ENCODE peak calls at places on chromosomes 6 and 20, in four cellular contexts. H, X, U and G are unnamed samples.
A peak's percentile ranks its signal among the peaks of the same experiment; 100 is the strongest.

GRCh38 chr6:47278545-47278944 is 31.2 kb downstream of the TNFRSF21 start:
- DNase-seq in H (no peak), X (no peak), U (peak; percentile 40), G (no peak)

GRCh38 chr6:2376429-2377355 is 131.3 kb upstream of the GMDS start:
- DNase-seq in H (peak; percentile 65), X (no peak), U (no peak), G (no peak)

GRCh38 chr20:63830821-63831593 is at the start of gene ZBTB46:
- DNase-seq in H (no peak), X (no peak), U (no peak), G (peak; percentile 78)

GRCh38 chr20:33415948-33416347 is 14.6 kb upstream of the CDK5RAP1 start:
- DNase-seq in H (no peak), X (no peak), U (peak; percentile 56), G (peak; percentile 40)

GRCh38 chr6:134740473-134741192 is 209.3 kb downstream of the ALDH8A1 start:
- DNase-seq in H (no peak), X (no peak), U (no peak), G (no peak)

GRCh38 chr20:62598761-62599194 is 43.5 kb upstream of the SLCO4A1 start:
- DNase-seq in H (peak; percentile 84), X (no peak), U (no peak), G (peak; percentile 88)

GRCh38 chr6:169997187-169997929 is 245.9 kb downstream of the ERMARD start:
- DNase-seq in H (no peak), X (no peak), U (no peak), G (no peak)

GRCh38 chr20:59598625-59599310 is 5.6 kb upstream of the PHACTR3 start:
- DNase-seq in H (peak; percentile 19), X (peak; percentile 8), U (peak; percentile 55), G (peak; percentile 89)

GRCh38 chr6:6246539-6246938 is 73.9 kb downstream of the F13A1 start:
- DNase-seq in H (no peak), X (peak; percentile 21), U (no peak), G (no peak)
- TF ChIP-seq JUND in H (no peak), X (no peak), U (no peak), G (no peak)

DNA sequence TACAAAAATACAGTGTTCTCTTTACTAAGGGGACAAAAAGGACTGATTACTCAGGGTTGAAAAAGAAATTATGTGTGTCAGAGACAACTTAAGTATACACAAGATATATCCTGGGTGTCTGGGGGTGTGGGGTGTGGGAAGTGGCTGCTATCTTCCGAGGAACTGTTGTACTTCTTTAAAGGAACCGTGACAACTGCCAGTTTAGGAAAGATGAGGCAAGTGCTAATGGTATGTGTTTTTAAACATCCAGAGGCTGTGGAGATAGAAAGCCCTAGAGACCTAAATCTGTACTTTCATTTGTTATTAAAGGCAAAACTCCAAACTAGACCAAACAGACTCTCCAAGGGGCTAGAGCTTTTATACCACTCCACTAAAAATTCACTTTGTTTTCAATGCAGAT is 95.6 kb downstream of the SNAP25 start:
- DNase-seq in H (no peak), X (no peak), U (no peak), G (no peak)
- TF ChIP-seq JUND in H (no peak), X (no peak), U (no peak), G (no peak)

GRCh38 chr6:36595168-36595818 is 1.1 kb downstream of the SRSF3 start:
- DNase-seq in H (no peak), X (no peak), U (peak; percentile 52), G (peak; percentile 59)
- TF ChIP-seq JUND in H (no peak), X (no peak), U (no peak), G (no peak)

GRCh38 chr6:11494786-11495564 is 42.6 kb upstream of the TMEM170B start:
- DNase-seq in H (no peak), X (no peak), U (no peak), G (no peak)
- TF ChIP-seq JUND in H (no peak), X (no peak), U (no peak), G (no peak)

GRCh38 chr6:74969591-74970267 is 236.1 kb downstream of the COL12A1 start:
- DNase-seq in H (no peak), X (no peak), U (no peak), G (no peak)
- TF ChIP-seq JUND in H (no peak), X (no peak), U (no peak), G (peak; percentile 51)

GRCh38 chr6:150294713-150295112 is 74.1 kb upstream of the IYD start:
- DNase-seq in H (no peak), X (no peak), U (no peak), G (no peak)
- TF ChIP-seq JUND in H (no peak), X (no peak), U (no peak), G (no peak)

DNA sequence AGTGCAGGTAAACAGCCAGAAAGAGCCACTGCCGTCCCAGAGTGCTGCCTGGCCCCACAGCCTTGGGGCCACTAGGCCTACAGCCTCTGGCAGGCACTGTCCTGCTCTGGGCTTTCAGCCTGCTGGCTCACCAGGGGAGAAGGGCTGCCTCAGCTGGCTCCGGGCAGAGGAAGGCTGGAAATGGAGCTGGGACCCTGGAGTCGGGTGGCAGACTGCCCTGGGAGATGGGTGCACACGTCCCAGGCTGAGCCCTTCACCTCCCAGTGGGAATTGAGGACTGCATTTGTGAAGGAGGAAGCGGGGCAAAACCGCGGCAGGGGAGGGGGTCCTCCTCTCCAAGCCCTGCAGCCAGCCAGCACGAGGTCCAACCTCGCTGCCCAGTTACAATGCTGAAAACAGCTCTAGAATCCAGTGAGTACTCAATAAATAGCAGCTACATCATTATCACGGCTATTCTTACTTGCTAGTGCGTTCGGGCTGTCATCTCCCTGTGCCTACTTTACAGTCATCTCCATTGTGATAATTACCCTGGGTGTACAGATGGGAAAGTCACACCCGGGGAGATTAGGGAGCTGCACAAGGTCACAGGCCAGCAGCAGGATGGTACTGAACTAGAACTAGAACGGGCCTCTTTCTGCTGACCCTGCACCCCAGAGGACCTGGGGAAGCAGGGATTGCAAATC is 13.1 kb downstream of the ACSS1 start:
- DNase-seq in H (no peak), X (no peak), U (no peak), G (no peak)
- TF ChIP-seq JUND in H (no peak), X (no peak), U (no peak), G (no peak)

DNA sequence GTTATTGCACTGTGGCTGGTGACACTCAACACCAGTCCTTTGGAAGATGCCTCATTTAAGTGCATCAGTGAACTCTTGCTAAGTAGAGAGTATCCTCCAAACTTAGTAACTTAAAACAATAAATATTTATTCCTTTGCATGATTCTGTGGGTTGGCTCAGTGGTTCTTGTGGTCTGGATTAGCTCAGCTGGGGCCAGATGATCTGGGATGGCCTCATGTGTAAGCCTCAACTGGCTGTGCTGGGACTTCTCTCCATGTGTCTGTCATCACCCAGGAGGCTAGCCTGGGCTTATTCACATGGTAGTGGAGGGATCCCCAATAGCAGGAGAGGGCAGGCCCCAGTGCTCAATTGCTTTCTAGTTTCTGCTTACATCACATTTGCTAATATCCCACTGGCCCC is 8.3 kb downstream of the LRRN4 start:
- DNase-seq in H (no peak), X (no peak), U (no peak), G (no peak)
- TF ChIP-seq JUND in H (no peak), X (no peak), U (no peak), G (no peak)